ENCODE peak calls at places on chromosomes 12 and 14, in nine cellular contexts. One of them, this sample, is unnamed.
A peak's percentile ranks its signal among the peaks of the same experiment; 100 is the strongest.

GRCh38 chr12:32126720-32127119 is 20.1 kb downstream of the BICD1 start:
- DNase-seq in caudate nucleus: no peak
- DNase-seq in activated CD4-positive, alpha-beta memory T cell treated with anti-CD3 and anti-CD28 coated beads, Interleukin-2, amount 10 ng/mL, durations not matched to agents 7 days and 5 days: no peak
- DNase-seq in neural crest cell: no peak
- DNase-seq in NCI-H1930: no peak
- DNase-seq in HepG2: no peak
- DNase-seq in upper lobe of right lung: no peak
- DNase-seq in fibroblast of pulmonary artery: peak; percentile 43
- DNase-seq in A549: no peak
- DNase-seq in this sample: no peak

GRCh38 chr12:131833896-131834641 is 5.9 kb downstream of the MMP17 start:
- DNase-seq in caudate nucleus: peak; percentile 44
- DNase-seq in activated CD4-positive, alpha-beta memory T cell treated with anti-CD3 and anti-CD28 coated beads, Interleukin-2, amount 10 ng/mL, durations not matched to agents 7 days and 5 days: no peak
- DNase-seq in neural crest cell: no peak
- DNase-seq in NCI-H1930: no peak
- DNase-seq in HepG2: no peak
- DNase-seq in upper lobe of right lung: no peak
- DNase-seq in fibroblast of pulmonary artery: peak; percentile 39
- DNase-seq in A549: peak; percentile 73
- DNase-seq in this sample: no peak

GRCh38 chr12:114335607-114336006 is 70.3 kb downstream of the TBX5 start:
- DNase-seq in caudate nucleus: no peak
- DNase-seq in activated CD4-positive, alpha-beta memory T cell treated with anti-CD3 and anti-CD28 coated beads, Interleukin-2, amount 10 ng/mL, durations not matched to agents 7 days and 5 days: no peak
- DNase-seq in neural crest cell: no peak
- DNase-seq in NCI-H1930: no peak
- DNase-seq in HepG2: no peak
- DNase-seq in upper lobe of right lung: no peak
- DNase-seq in fibroblast of pulmonary artery: no peak
- DNase-seq in A549: no peak
- DNase-seq in this sample: no peak

GRCh38 chr14:56216631-56217379 is 98.6 kb downstream of the PELI2 start:
- DNase-seq in caudate nucleus: no peak
- DNase-seq in activated CD4-positive, alpha-beta memory T cell treated with anti-CD3 and anti-CD28 coated beads, Interleukin-2, amount 10 ng/mL, durations not matched to agents 7 days and 5 days: no peak
- DNase-seq in neural crest cell: no peak
- DNase-seq in NCI-H1930: peak; percentile 3
- DNase-seq in HepG2: no peak
- DNase-seq in upper lobe of right lung: no peak
- DNase-seq in fibroblast of pulmonary artery: peak; percentile 54
- DNase-seq in A549: no peak
- DNase-seq in this sample: peak; percentile 61

GRCh38 chr12:123983822-123984485 is 10.9 kb downstream of the ZNF664 start:
- DNase-seq in caudate nucleus: no peak
- DNase-seq in activated CD4-positive, alpha-beta memory T cell treated with anti-CD3 and anti-CD28 coated beads, Interleukin-2, amount 10 ng/mL, durations not matched to agents 7 days and 5 days: peak; percentile 55
- DNase-seq in neural crest cell: no peak
- DNase-seq in NCI-H1930: peak; percentile 13
- DNase-seq in HepG2: peak; percentile 74
- DNase-seq in upper lobe of right lung: no peak
- DNase-seq in fibroblast of pulmonary artery: peak; percentile 85
- DNase-seq in A549: peak; percentile 83
- DNase-seq in this sample: no peak

GRCh38 chr14:38207830-38208815 is at the start of gene SSTR1:
- DNase-seq in caudate nucleus: no peak
- DNase-seq in activated CD4-positive, alpha-beta memory T cell treated with anti-CD3 and anti-CD28 coated beads, Interleukin-2, amount 10 ng/mL, durations not matched to agents 7 days and 5 days: no peak
- DNase-seq in neural crest cell: no peak
- DNase-seq in NCI-H1930: no peak
- DNase-seq in HepG2: peak; percentile 43
- DNase-seq in upper lobe of right lung: peak; percentile 62
- DNase-seq in fibroblast of pulmonary artery: peak; percentile 21
- DNase-seq in A549: no peak
- DNase-seq in this sample: no peak

GRCh38 chr14:101017209-101017608 is 113.7 kb upstream of the RTL1 start:
- DNase-seq in caudate nucleus: no peak
- DNase-seq in activated CD4-positive, alpha-beta memory T cell treated with anti-CD3 and anti-CD28 coated beads, Interleukin-2, amount 10 ng/mL, durations not matched to agents 7 days and 5 days: no peak
- DNase-seq in neural crest cell: no peak
- DNase-seq in NCI-H1930: no peak
- DNase-seq in HepG2: no peak
- DNase-seq in upper lobe of right lung: no peak
- DNase-seq in fibroblast of pulmonary artery: peak; percentile 37
- DNase-seq in A549: no peak
- DNase-seq in this sample: no peak

GRCh38 chr14:68423686-68424085 is 369.2 kb downstream of the ZFP36L1 start:
- DNase-seq in caudate nucleus: no peak
- DNase-seq in activated CD4-positive, alpha-beta memory T cell treated with anti-CD3 and anti-CD28 coated beads, Interleukin-2, amount 10 ng/mL, durations not matched to agents 7 days and 5 days: no peak
- DNase-seq in neural crest cell: no peak
- DNase-seq in NCI-H1930: no peak
- DNase-seq in HepG2: no peak
- DNase-seq in upper lobe of right lung: no peak
- DNase-seq in fibroblast of pulmonary artery: no peak
- DNase-seq in A549: no peak
- DNase-seq in this sample: no peak

GRCh38 chr12:59164991-59165718 is 244.9 kb upstream of the LRIG3 start:
- DNase-seq in caudate nucleus: no peak
- DNase-seq in activated CD4-positive, alpha-beta memory T cell treated with anti-CD3 and anti-CD28 coated beads, Interleukin-2, amount 10 ng/mL, durations not matched to agents 7 days and 5 days: no peak
- DNase-seq in neural crest cell: no peak
- DNase-seq in NCI-H1930: no peak
- DNase-seq in HepG2: peak; percentile 13
- DNase-seq in upper lobe of right lung: no peak
- DNase-seq in fibroblast of pulmonary artery: peak; percentile 62
- DNase-seq in A549: peak; percentile 42
- DNase-seq in this sample: no peak

GRCh38 chr12:49126852-49127763 is 4.1 kb downstream of the TUBA1B start:
- DNase-seq in caudate nucleus: no peak
- DNase-seq in activated CD4-positive, alpha-beta memory T cell treated with anti-CD3 and anti-CD28 coated beads, Interleukin-2, amount 10 ng/mL, durations not matched to agents 7 days and 5 days: no peak
- DNase-seq in neural crest cell: no peak
- DNase-seq in NCI-H1930: no peak
- DNase-seq in HepG2: no peak
- DNase-seq in upper lobe of right lung: no peak
- DNase-seq in fibroblast of pulmonary artery: no peak
- DNase-seq in A549: peak; percentile 42
- DNase-seq in this sample: no peak

GRCh38 chr12:49622501-49623141 is 740 bp upstream of the PRPF40B start:
- DNase-seq in caudate nucleus: no peak
- DNase-seq in activated CD4-positive, alpha-beta memory T cell treated with anti-CD3 and anti-CD28 coated beads, Interleukin-2, amount 10 ng/mL, durations not matched to agents 7 days and 5 days: peak; percentile 66
- DNase-seq in neural crest cell: no peak
- DNase-seq in NCI-H1930: no peak
- DNase-seq in HepG2: no peak
- DNase-seq in upper lobe of right lung: no peak
- DNase-seq in fibroblast of pulmonary artery: no peak
- DNase-seq in A549: no peak
- DNase-seq in this sample: no peak

GRCh38 chr12:104909761-104910160 is 48.3 kb downstream of the SLC41A2 start:
- DNase-seq in caudate nucleus: no peak
- DNase-seq in activated CD4-positive, alpha-beta memory T cell treated with anti-CD3 and anti-CD28 coated beads, Interleukin-2, amount 10 ng/mL, durations not matched to agents 7 days and 5 days: no peak
- DNase-seq in neural crest cell: no peak
- DNase-seq in NCI-H1930: no peak
- DNase-seq in HepG2: no peak
- DNase-seq in upper lobe of right lung: no peak
- DNase-seq in fibroblast of pulmonary artery: peak; percentile 63
- DNase-seq in A549: no peak
- DNase-seq in this sample: no peak

GRCh38 chr14:93150227-93151206 is 34.2 kb downstream of the MOAP1 start:
- DNase-seq in caudate nucleus: no peak
- DNase-seq in activated CD4-positive, alpha-beta memory T cell treated with anti-CD3 and anti-CD28 coated beads, Interleukin-2, amount 10 ng/mL, durations not matched to agents 7 days and 5 days: no peak
- DNase-seq in neural crest cell: no peak
- DNase-seq in NCI-H1930: no peak
- DNase-seq in HepG2: peak; percentile 63
- DNase-seq in upper lobe of right lung: no peak
- DNase-seq in fibroblast of pulmonary artery: no peak
- DNase-seq in A549: no peak
- DNase-seq in this sample: no peak

GRCh38 chr14:55249423-55249822 is 21.8 kb upstream of the FBXO34 start:
- DNase-seq in caudate nucleus: no peak
- DNase-seq in activated CD4-positive, alpha-beta memory T cell treated with anti-CD3 and anti-CD28 coated beads, Interleukin-2, amount 10 ng/mL, durations not matched to agents 7 days and 5 days: no peak
- DNase-seq in neural crest cell: no peak
- DNase-seq in NCI-H1930: no peak
- DNase-seq in HepG2: no peak
- DNase-seq in upper lobe of right lung: no peak
- DNase-seq in fibroblast of pulmonary artery: peak; percentile 30
- DNase-seq in A549: no peak
- DNase-seq in this sample: no peak

GRCh38 chr12:3071107-3071506 is 6.1 kb upstream of the TSPAN9 start:
- DNase-seq in caudate nucleus: no peak
- DNase-seq in activated CD4-positive, alpha-beta memory T cell treated with anti-CD3 and anti-CD28 coated beads, Interleukin-2, amount 10 ng/mL, durations not matched to agents 7 days and 5 days: no peak
- DNase-seq in neural crest cell: no peak
- DNase-seq in NCI-H1930: no peak
- DNase-seq in HepG2: peak; percentile 58
- DNase-seq in upper lobe of right lung: no peak
- DNase-seq in fibroblast of pulmonary artery: no peak
- DNase-seq in A549: no peak
- DNase-seq in this sample: no peak

GRCh38 chr12:67318786-67319185 is 49.6 kb downstream of the CAND1 start:
- DNase-seq in caudate nucleus: no peak
- DNase-seq in activated CD4-positive, alpha-beta memory T cell treated with anti-CD3 and anti-CD28 coated beads, Interleukin-2, amount 10 ng/mL, durations not matched to agents 7 days and 5 days: no peak
- DNase-seq in neural crest cell: no peak
- DNase-seq in NCI-H1930: no peak
- DNase-seq in HepG2: no peak
- DNase-seq in upper lobe of right lung: no peak
- DNase-seq in fibroblast of pulmonary artery: no peak
- DNase-seq in A549: no peak
- DNase-seq in this sample: no peak

GRCh38 chr14:97319691-97320090 is 522.5 kb downstream of the VRK1 start:
- DNase-seq in caudate nucleus: no peak
- DNase-seq in activated CD4-positive, alpha-beta memory T cell treated with anti-CD3 and anti-CD28 coated beads, Interleukin-2, amount 10 ng/mL, durations not matched to agents 7 days and 5 days: no peak
- DNase-seq in neural crest cell: no peak
- DNase-seq in NCI-H1930: no peak
- DNase-seq in HepG2: no peak
- DNase-seq in upper lobe of right lung: no peak
- DNase-seq in fibroblast of pulmonary artery: no peak
- DNase-seq in A549: no peak
- DNase-seq in this sample: no peak

GRCh38 chr14:30559638-30560071 is 697 bp downstream of the G2E3 start:
- DNase-seq in caudate nucleus: no peak
- DNase-seq in activated CD4-positive, alpha-beta memory T cell treated with anti-CD3 and anti-CD28 coated beads, Interleukin-2, amount 10 ng/mL, durations not matched to agents 7 days and 5 days: no peak
- DNase-seq in neural crest cell: no peak
- DNase-seq in NCI-H1930: no peak
- DNase-seq in HepG2: peak; percentile 64
- DNase-seq in upper lobe of right lung: no peak
- DNase-seq in fibroblast of pulmonary artery: peak; percentile 42
- DNase-seq in A549: no peak
- DNase-seq in this sample: no peak

GRCh38 chr14:34223302-34224150 is 238.5 kb downstream of the SPTSSA start:
- DNase-seq in caudate nucleus: no peak
- DNase-seq in activated CD4-positive, alpha-beta memory T cell treated with anti-CD3 and anti-CD28 coated beads, Interleukin-2, amount 10 ng/mL, durations not matched to agents 7 days and 5 days: no peak
- DNase-seq in neural crest cell: no peak
- DNase-seq in NCI-H1930: no peak
- DNase-seq in HepG2: no peak
- DNase-seq in upper lobe of right lung: no peak
- DNase-seq in fibroblast of pulmonary artery: no peak
- DNase-seq in A549: no peak
- DNase-seq in this sample: no peak

GRCh38 chr14:78983126-78983525 is 813.0 kb downstream of the NRXN3 start:
- DNase-seq in caudate nucleus: no peak
- DNase-seq in activated CD4-positive, alpha-beta memory T cell treated with anti-CD3 and anti-CD28 coated beads, Interleukin-2, amount 10 ng/mL, durations not matched to agents 7 days and 5 days: no peak
- DNase-seq in neural crest cell: no peak
- DNase-seq in NCI-H1930: no peak
- DNase-seq in HepG2: no peak
- DNase-seq in upper lobe of right lung: no peak
- DNase-seq in fibroblast of pulmonary artery: peak; percentile 77
- DNase-seq in A549: no peak
- DNase-seq in this sample: no peak

GRCh38 chr14:81208489-81208888 is 12.3 kb downstream of the GTF2A1 start:
- DNase-seq in caudate nucleus: no peak
- DNase-seq in activated CD4-positive, alpha-beta memory T cell treated with anti-CD3 and anti-CD28 coated beads, Interleukin-2, amount 10 ng/mL, durations not matched to agents 7 days and 5 days: no peak
- DNase-seq in neural crest cell: no peak
- DNase-seq in NCI-H1930: no peak
- DNase-seq in HepG2: no peak
- DNase-seq in upper lobe of right lung: peak; percentile 76
- DNase-seq in fibroblast of pulmonary artery: no peak
- DNase-seq in A549: no peak
- DNase-seq in this sample: peak; percentile 77

GRCh38 chr12:63308701-63309100 is 157.7 kb upstream of the AVPR1A start:
- DNase-seq in caudate nucleus: no peak
- DNase-seq in activated CD4-positive, alpha-beta memory T cell treated with anti-CD3 and anti-CD28 coated beads, Interleukin-2, amount 10 ng/mL, durations not matched to agents 7 days and 5 days: no peak
- DNase-seq in neural crest cell: no peak
- DNase-seq in NCI-H1930: no peak
- DNase-seq in HepG2: no peak
- DNase-seq in upper lobe of right lung: no peak
- DNase-seq in fibroblast of pulmonary artery: no peak
- DNase-seq in A549: no peak
- DNase-seq in this sample: no peak

GRCh38 chr14:30849354-30849753 is 25.0 kb upstream of the COCH start:
- DNase-seq in caudate nucleus: no peak
- DNase-seq in activated CD4-positive, alpha-beta memory T cell treated with anti-CD3 and anti-CD28 coated beads, Interleukin-2, amount 10 ng/mL, durations not matched to agents 7 days and 5 days: no peak
- DNase-seq in neural crest cell: no peak
- DNase-seq in NCI-H1930: no peak
- DNase-seq in HepG2: no peak
- DNase-seq in upper lobe of right lung: no peak
- DNase-seq in fibroblast of pulmonary artery: no peak
- DNase-seq in A549: no peak
- DNase-seq in this sample: no peak

GRCh38 chr12:71503579-71504470 is 64.2 kb downstream of the LGR5 start:
- DNase-seq in caudate nucleus: no peak
- DNase-seq in activated CD4-positive, alpha-beta memory T cell treated with anti-CD3 and anti-CD28 coated beads, Interleukin-2, amount 10 ng/mL, durations not matched to agents 7 days and 5 days: no peak
- DNase-seq in neural crest cell: no peak
- DNase-seq in NCI-H1930: no peak
- DNase-seq in HepG2: no peak
- DNase-seq in upper lobe of right lung: no peak
- DNase-seq in fibroblast of pulmonary artery: no peak
- DNase-seq in A549: no peak
- DNase-seq in this sample: no peak

GRCh38 chr12:22986997-22987396 is 362.0 kb downstream of the ETNK1 start:
- DNase-seq in caudate nucleus: no peak
- DNase-seq in activated CD4-positive, alpha-beta memory T cell treated with anti-CD3 and anti-CD28 coated beads, Interleukin-2, amount 10 ng/mL, durations not matched to agents 7 days and 5 days: no peak
- DNase-seq in neural crest cell: no peak
- DNase-seq in NCI-H1930: no peak
- DNase-seq in HepG2: no peak
- DNase-seq in upper lobe of right lung: no peak
- DNase-seq in fibroblast of pulmonary artery: no peak
- DNase-seq in A549: no peak
- DNase-seq in this sample: no peak

GRCh38 chr14:75821828-75822521 is 159.8 kb downstream of the TGFB3 start:
- DNase-seq in caudate nucleus: no peak
- DNase-seq in activated CD4-positive, alpha-beta memory T cell treated with anti-CD3 and anti-CD28 coated beads, Interleukin-2, amount 10 ng/mL, durations not matched to agents 7 days and 5 days: no peak
- DNase-seq in neural crest cell: no peak
- DNase-seq in NCI-H1930: no peak
- DNase-seq in HepG2: no peak
- DNase-seq in upper lobe of right lung: no peak
- DNase-seq in fibroblast of pulmonary artery: peak; percentile 10
- DNase-seq in A549: no peak
- DNase-seq in this sample: no peak

GRCh38 chr12:28164644-28165313 is 25.5 kb upstream of the CCDC91 start:
- DNase-seq in caudate nucleus: no peak
- DNase-seq in activated CD4-positive, alpha-beta memory T cell treated with anti-CD3 and anti-CD28 coated beads, Interleukin-2, amount 10 ng/mL, durations not matched to agents 7 days and 5 days: no peak
- DNase-seq in neural crest cell: no peak
- DNase-seq in NCI-H1930: no peak
- DNase-seq in HepG2: peak; percentile 54
- DNase-seq in upper lobe of right lung: no peak
- DNase-seq in fibroblast of pulmonary artery: no peak
- DNase-seq in A549: peak; percentile 62
- DNase-seq in this sample: no peak

GRCh38 chr14:25111061-25111601 is 61.2 kb upstream of the STXBP6 start:
- DNase-seq in caudate nucleus: no peak
- DNase-seq in activated CD4-positive, alpha-beta memory T cell treated with anti-CD3 and anti-CD28 coated beads, Interleukin-2, amount 10 ng/mL, durations not matched to agents 7 days and 5 days: no peak
- DNase-seq in neural crest cell: no peak
- DNase-seq in NCI-H1930: no peak
- DNase-seq in HepG2: peak; percentile 56
- DNase-seq in upper lobe of right lung: no peak
- DNase-seq in fibroblast of pulmonary artery: peak; percentile 90
- DNase-seq in A549: peak; percentile 38
- DNase-seq in this sample: no peak

GRCh38 chr12:63845726-63846125 is 1.2 kb downstream of the SRGAP1 start:
- DNase-seq in caudate nucleus: no peak
- DNase-seq in activated CD4-positive, alpha-beta memory T cell treated with anti-CD3 and anti-CD28 coated beads, Interleukin-2, amount 10 ng/mL, durations not matched to agents 7 days and 5 days: no peak
- DNase-seq in neural crest cell: no peak
- DNase-seq in NCI-H1930: no peak
- DNase-seq in HepG2: peak; percentile 88
- DNase-seq in upper lobe of right lung: no peak
- DNase-seq in fibroblast of pulmonary artery: peak; percentile 44
- DNase-seq in A549: peak; percentile 54
- DNase-seq in this sample: no peak

GRCh38 chr12:4387607-4388006 is 8.1 kb upstream of the FGF23 start:
- DNase-seq in caudate nucleus: no peak
- DNase-seq in activated CD4-positive, alpha-beta memory T cell treated with anti-CD3 and anti-CD28 coated beads, Interleukin-2, amount 10 ng/mL, durations not matched to agents 7 days and 5 days: no peak
- DNase-seq in neural crest cell: no peak
- DNase-seq in NCI-H1930: no peak
- DNase-seq in HepG2: no peak
- DNase-seq in upper lobe of right lung: no peak
- DNase-seq in fibroblast of pulmonary artery: no peak
- DNase-seq in A549: no peak
- DNase-seq in this sample: no peak

GRCh38 chr14:104938436-104938835 is 13.8 kb downstream of the PLD4 start:
- DNase-seq in caudate nucleus: no peak
- DNase-seq in activated CD4-positive, alpha-beta memory T cell treated with anti-CD3 and anti-CD28 coated beads, Interleukin-2, amount 10 ng/mL, durations not matched to agents 7 days and 5 days: no peak
- DNase-seq in neural crest cell: no peak
- DNase-seq in NCI-H1930: no peak
- DNase-seq in HepG2: no peak
- DNase-seq in upper lobe of right lung: no peak
- DNase-seq in fibroblast of pulmonary artery: no peak
- DNase-seq in A549: no peak
- DNase-seq in this sample: no peak

This sample was measured in lower lobe of right lung.